ENCODE peak calls at places on chromosomes 13 and 19, in five cellular contexts. I is SJSA1; L is left cardiac atrium; N is HS-27A; O is effector memory CD8-positive, alpha-beta T cell. G is an unnamed sample.

GRCh38 chr19:47369923-47370625 is 21.0 kb downstream of the DHX34 start:
- DNase-seq in I (peak), L (no peak), N (no peak), O (no peak), G (peak)

GRCh38 chr19:32874605-32875004 is 5.0 kb upstream of the SLC7A9 start:
- DNase-seq in I (peak), L (no peak), N (no peak), O (no peak), G (no peak)

GRCh38 chr19:10095948-10096614 is 6.4 kb downstream of the ANGPTL6 start:
- DNase-seq in I (peak), L (peak), N (peak), O (peak), G (peak)

GRCh38 chr19:49338691-49339363 is 3.6 kb downstream of the CD37 start:
- DNase-seq in I (no peak), L (peak), N (no peak), O (no peak), G (no peak)

GRCh38 chr13:113735750-113736149 is 23.3 kb upstream of the TMEM255B start:
- DNase-seq in I (no peak), L (no peak), N (no peak), O (no peak), G (no peak)

GRCh38 chr13:100323937-100324336 is 235.0 kb downstream of the PCCA start:
- DNase-seq in I (no peak), L (no peak), N (no peak), O (no peak), G (no peak)

GRCh38 chr13:28046981-28047380 is 53.4 kb downstream of the FLT3 start:
- DNase-seq in I (no peak), L (no peak), N (no peak), O (no peak), G (no peak)

GRCh38 chr19:14632286-14632685 is 42.4 kb downstream of the ADGRE3 start:
- DNase-seq in I (no peak), L (no peak), N (peak), O (no peak), G (peak)

GRCh38 chr19:49114630-49115363 is 627 bp downstream of the LIN7B start:
- DNase-seq in I (peak), L (peak), N (no peak), O (peak), G (no peak)

GRCh38 chr19:16266586-16266942 is 58.1 kb upstream of the KLF2 start:
- DNase-seq in I (no peak), L (no peak), N (no peak), O (peak), G (no peak)

GRCh38 chr13:41985788-41986508 is 25.0 kb upstream of the VWA8 start:
- DNase-seq in I (peak), L (no peak), N (peak), O (no peak), G (no peak)

GRCh38 chr13:19862511-19863313 is 737 bp downstream of the ZMYM5 start:
- DNase-seq in I (peak), L (peak), N (no peak), O (peak), G (no peak)

GRCh38 chr13:95298971-95299627 is 2.2 kb downstream of the ABCC4 start:
- DNase-seq in I (peak), L (no peak), N (peak), O (no peak), G (no peak)

GRCh38 chr13:99028890-99029289 is 51.0 kb upstream of the DOCK9 start:
- DNase-seq in I (peak), L (no peak), N (no peak), O (peak), G (no peak)

GRCh38 chr19:51418707-51419106 is 1.3 kb upstream of the SIGLEC10 start:
- DNase-seq in I (no peak), L (no peak), N (no peak), O (no peak), G (no peak)

GRCh38 chr13:21399741-21400140 is 59.4 kb downstream of the ZDHHC20 start:
- DNase-seq in I (no peak), L (no peak), N (no peak), O (no peak), G (no peak)

GRCh38 chr19:53865918-53866696 is 1.6 kb upstream of the MYADM start:
- DNase-seq in I (peak), L (peak), N (no peak), O (peak), G (peak)

GRCh38 chr19:41945135-41945766 is 13.9 kb downstream of the RABAC1 start:
- DNase-seq in I (no peak), L (no peak), N (no peak), O (peak), G (no peak)

GRCh38 chr13:20342326-20342725 is 110.2 kb upstream of the GJB6 start:
- DNase-seq in I (no peak), L (no peak), N (no peak), O (no peak), G (no peak)

GRCh38 chr19:50422397-50423278 is 3.9 kb downstream of the SPIB start:
- DNase-seq in I (no peak), L (no peak), N (no peak), O (no peak), G (no peak)

GRCh38 chr13:113930711-113931637 is 42.9 kb downstream of the C13orf46 start:
- DNase-seq in I (no peak), L (no peak), N (no peak), O (no peak), G (no peak)